ENCODE peak calls at places on chromosomes 6 and 20, in four cellular contexts. G is endodermal cell, I is suprapubic skin, D is cardiac muscle cell. Y is an unnamed sample. For H3K36me3, the result is how much of the 10 kb centered on the place peaks cover.

GRCh38 chr6:4775591-4776492 is at the start of gene CDYL:
- DNase-seq in G (peak), I (peak), D (peak), Y (peak)

GRCh38 chr6:12010635-12011275 is 1.4 kb upstream of the HIVEP1 start:
- DNase-seq in G (peak), I (peak), D (peak), Y (peak)

GRCh38 chr6:159169193-159169555 is at the start of gene FNDC1:
- DNase-seq in G (peak), I (no peak), D (peak), Y (peak)

GRCh38 chr6:135869857-135870256 is 18.4 kb downstream of the PDE7B start:
- DNase-seq in G (no peak), I (no peak), D (no peak), Y (no peak)

GRCh38 chr20:63937596-63937995 is 18.6 kb downstream of the UCKL1 start:
- DNase-seq in G (peak), I (no peak), D (no peak), Y (no peak)

GRCh38 chr20:51636123-51636522 is 93.6 kb upstream of the NFATC2 start:
- DNase-seq in G (no peak), I (no peak), D (no peak), Y (no peak)

GRCh38 chr6:142737368-142738060 is 207.5 kb downstream of the HIVEP2 start:
- DNase-seq in G (no peak), I (no peak), D (no peak), Y (no peak)

GRCh38 chr6:165987483-165988305 is 180.0 kb downstream of the TBXT start:
- DNase-seq in G (peak), I (peak), D (peak), Y (peak)

GRCh38 chr6:137494281-137494966 is at the start of gene OLIG3:
- DNase-seq in G (peak), I (no peak), D (no peak), Y (no peak)

GRCh38 chr20:58504566-58504965 is 10.6 kb downstream of the APCDD1L start:
- DNase-seq in G (no peak), I (peak), D (no peak), Y (no peak)

GRCh38 chr20:62219101-62219991 is 732 bp downstream of the HRH3 start:
- DNase-seq in G (peak), I (no peak), D (peak), Y (no peak)
- H3K4me3 ChIP-seq in G (no peak), I (peak), D (peak), Y (no peak)

DNA sequence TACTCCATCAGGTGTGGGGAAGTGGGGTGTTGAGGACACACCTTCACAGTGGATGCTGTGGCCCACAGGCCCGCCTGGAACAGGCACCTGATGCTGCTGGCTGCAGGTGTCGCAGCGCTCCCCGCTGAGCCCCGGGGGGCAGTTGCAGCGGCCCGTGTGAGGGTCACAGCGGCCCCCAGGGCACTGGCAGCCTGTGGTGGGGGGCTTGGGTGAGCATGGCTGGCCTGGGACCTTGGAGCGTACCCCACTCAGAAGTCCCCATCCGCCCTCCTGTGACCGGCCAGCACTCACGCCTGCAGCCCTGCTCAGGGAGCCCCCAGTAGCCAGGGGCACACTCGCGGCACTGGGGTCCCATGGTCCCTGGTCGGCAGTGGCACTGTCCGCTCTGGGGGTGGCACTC is 19.2 kb downstream of the ADRM1 start:
- DNase-seq in G (no peak), I (no peak), D (no peak), Y (no peak)
- H3K36me3 ChIP-seq in G (half or more), I (half or more), D (under half), Y (under half)

DNA sequence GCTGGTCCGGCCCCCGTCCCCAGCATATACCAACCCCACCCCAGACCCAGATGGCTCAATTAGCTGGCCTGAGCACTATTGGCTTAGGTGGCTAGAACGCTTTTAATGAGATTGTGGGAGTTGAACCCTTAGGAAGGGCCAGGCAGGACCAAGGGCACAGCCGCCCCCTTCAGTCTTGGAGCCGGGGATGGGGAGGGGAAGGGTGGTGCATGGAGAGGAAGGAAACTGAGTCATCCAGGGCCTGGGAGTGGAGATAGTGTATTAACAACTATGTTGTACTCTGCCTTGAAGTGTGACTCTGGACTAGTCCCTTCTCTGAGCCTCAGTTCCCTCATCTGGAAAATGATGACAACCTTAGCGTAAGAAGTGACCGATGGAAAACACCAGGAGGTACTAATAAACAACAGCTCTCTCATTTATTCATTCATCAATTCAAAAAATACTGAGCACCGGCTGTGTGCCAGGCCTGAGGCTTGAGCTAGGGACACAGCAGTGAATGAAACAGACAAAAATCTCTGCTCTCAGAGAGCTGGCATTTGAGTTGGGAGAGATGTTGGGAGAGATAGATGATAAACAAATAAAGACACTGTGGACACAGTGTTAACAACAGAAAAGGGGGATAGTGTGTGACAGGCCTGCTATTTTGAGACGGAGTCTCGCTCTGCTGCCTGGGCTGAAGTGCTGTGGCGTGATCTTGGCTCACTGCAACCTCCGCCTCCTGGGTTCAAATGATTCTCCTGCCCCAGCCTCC is 11.5 kb downstream of the PEDS1 start:
- DNase-seq in G (no peak), I (no peak), D (no peak), Y (no peak)
- H3K4me3 ChIP-seq in G (no peak), I (no peak), D (no peak), Y (no peak)

DNA sequence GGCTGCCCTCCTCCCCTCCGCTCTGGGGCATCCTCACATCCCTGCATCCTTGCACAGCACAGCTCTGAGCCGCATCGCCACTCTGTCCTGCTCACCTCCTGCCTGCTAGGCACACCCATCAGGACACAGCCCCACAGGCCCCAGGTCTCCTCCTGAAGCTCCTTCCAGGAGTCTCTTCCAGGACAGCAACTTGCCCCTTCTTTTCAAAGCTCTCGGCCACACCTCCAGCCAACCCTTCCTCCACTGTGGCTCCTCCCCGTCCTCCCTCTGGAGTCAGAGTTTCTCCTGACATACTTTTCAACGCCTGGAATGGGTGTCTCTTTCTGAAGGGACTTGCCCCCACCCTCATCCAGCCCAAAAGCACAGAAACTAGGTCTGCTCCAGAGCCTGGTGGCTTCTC is 77.3 kb downstream of the SLC23A2 start:
- DNase-seq in G (peak), I (no peak), D (no peak), Y (no peak)
- H3K36me3 ChIP-seq in G (under half), I (under half), D (under half), Y (under half)